ENCODE peak calls at places on chromosomes 12 and 14, in six cellular contexts. I is endothelial cell of umbilical vein, X is AG09319, Z is NB4, W is GM20000, U is nephron progenitor cell. L is an unnamed sample.

GRCh38 chr12:54038760-54039414 is 6.0 kb downstream of the HOXC5 start:
- DNase-seq in I (no peak), X (no peak), Z (no peak), W (no peak), U (peak; percentile 25), L (no peak)

GRCh38 chr12:31518680-31519227 is 72.2 kb downstream of the DENND5B start:
- DNase-seq in I (peak; percentile 99), X (peak; percentile 96), Z (no peak), W (no peak), U (no peak), L (no peak)

GRCh38 chr14:76986261-76986565 is 42.3 kb downstream of the IRF2BPL start:
- DNase-seq in I (no peak), X (no peak), Z (no peak), W (no peak), U (no peak), L (no peak)

GRCh38 chr12:52575948-52576347 is 2.3 kb upstream of the KRT74 start:
- DNase-seq in I (no peak), X (no peak), Z (no peak), W (no peak), U (no peak), L (no peak)

GRCh38 chr12:102896067-102896466 is 21.0 kb downstream of the PAH start:
- DNase-seq in I (no peak), X (no peak), Z (no peak), W (no peak), U (no peak), L (no peak)

GRCh38 chr12:105205322-105206048 is 30.5 kb downstream of the APPL2 start:
- DNase-seq in I (no peak), X (no peak), Z (no peak), W (no peak), U (no peak), L (peak; percentile 75)

GRCh38 chr14:67620217-67620789 is 583 bp downstream of the ARG2 start:
- DNase-seq in I (peak; percentile 31), X (no peak), Z (no peak), W (no peak), U (peak; percentile 38), L (peak; percentile 33)

GRCh38 chr12:113071427-113072112 is 15.0 kb downstream of the DTX1 start:
- DNase-seq in I (no peak), X (no peak), Z (no peak), W (no peak), U (no peak), L (no peak)

GRCh38 chr14:102819176-102819628 is 42.0 kb downstream of the TRAF3 start:
- DNase-seq in I (no peak), X (no peak), Z (no peak), W (peak; percentile 68), U (no peak), L (peak; percentile 56)

GRCh38 chr14:95317817-95318343 is 1.8 kb downstream of the CLMN start:
- DNase-seq in I (no peak), X (no peak), Z (no peak), W (no peak), U (no peak), L (no peak)

GRCh38 chr14:92987713-92988510 is 65.0 kb downstream of the CHGA start:
- DNase-seq in I (no peak), X (no peak), Z (no peak), W (no peak), U (no peak), L (no peak)

GRCh38 chr12:100453953-100454352 is 19.7 kb upstream of the NR1H4 start:
- DNase-seq in I (no peak), X (no peak), Z (no peak), W (no peak), U (no peak), L (no peak)

GRCh38 chr12:108696111-108696995 is 35.0 kb downstream of the CORO1C start:
- DNase-seq in I (no peak), X (peak; percentile 84), Z (peak; percentile 48), W (no peak), U (no peak), L (no peak)

GRCh38 chr12:45415393-45415817 is 199.5 kb downstream of the ANO6 start:
- DNase-seq in I (peak; percentile 76), X (peak; percentile 92), Z (peak; percentile 70), W (peak; percentile 56), U (no peak), L (no peak)

GRCh38 chr12:67515679-67516363 is 132.7 kb upstream of the DYRK2 start:
- DNase-seq in I (no peak), X (no peak), Z (no peak), W (peak; percentile 7), U (no peak), L (peak; percentile 55)

GRCh38 chr12:104456950-104457745 is 400 bp downstream of the CHST11 start:
- DNase-seq in I (peak; percentile 79), X (peak; percentile 29), Z (peak; percentile 86), W (peak; percentile 82), U (peak; percentile 62), L (peak; percentile 65)

DNA sequence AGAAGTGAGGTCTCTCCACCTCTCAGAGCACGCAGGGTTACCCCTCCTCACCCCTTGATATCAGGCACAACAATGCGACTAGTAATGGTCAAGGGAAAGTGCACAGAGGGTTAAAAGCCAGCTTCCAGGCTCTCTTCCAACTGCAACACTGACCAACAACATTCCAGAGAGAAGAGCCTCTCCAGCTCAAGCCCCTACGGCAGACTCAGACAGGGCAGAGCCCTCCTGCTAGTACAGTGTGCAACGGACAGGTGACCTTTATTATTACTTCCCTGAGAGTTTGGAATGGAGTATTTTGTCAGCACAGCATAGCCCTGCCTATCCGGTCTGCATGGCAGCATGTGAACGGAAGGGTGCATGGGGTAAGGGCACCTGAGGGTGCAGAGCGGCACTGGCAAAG is 73.0 kb downstream of the PTPN21 start:
- DNase-seq in I (no peak), X (no peak), Z (no peak), W (no peak), U (no peak), L (no peak)
- TF ChIP-seq CTCF in I (no peak), X (no peak), Z (no peak), W (no peak), U (no peak), L (no peak)

GRCh38 chr14:20656274-20656673 is 14.8 kb upstream of the OR6S1 start:
- DNase-seq in I (no peak), X (no peak), Z (no peak), W (no peak), U (no peak), L (no peak)
- TF ChIP-seq CTCF in I (no peak), X (no peak), Z (no peak), W (no peak), U (no peak), L (no peak)

GRCh38 chr12:107591095-107591375 is 94.6 kb upstream of the PWP1 start:
- DNase-seq in I (no peak), X (no peak), Z (no peak), W (no peak), U (no peak), L (no peak)
- TF ChIP-seq CTCF in I (no peak), X (no peak), Z (no peak), W (no peak), U (no peak), L (no peak)

GRCh38 chr12:59191372-59191771 is 271.1 kb upstream of the LRIG3 start:
- DNase-seq in I (no peak), X (no peak), Z (no peak), W (no peak), U (no peak), L (no peak)

GRCh38 chr12:59196989-59197388 is 276.7 kb upstream of the LRIG3 start:
- DNase-seq in I (no peak), X (no peak), Z (no peak), W (no peak), U (no peak), L (no peak)

GRCh38 chr12:59193476-59194050 is 273.3 kb upstream of the LRIG3 start:
- DNase-seq in I (no peak), X (no peak), Z (no peak), W (no peak), U (no peak), L (no peak)

GRCh38 chr12:59194794-59195193 is 274.5 kb upstream of the LRIG3 start:
- DNase-seq in I (no peak), X (no peak), Z (peak; percentile 17), W (no peak), U (no peak), L (no peak)
- TF ChIP-seq CTCF in I (no peak), X (no peak), Z (no peak), W (no peak), U (no peak), L (no peak)

DNA sequence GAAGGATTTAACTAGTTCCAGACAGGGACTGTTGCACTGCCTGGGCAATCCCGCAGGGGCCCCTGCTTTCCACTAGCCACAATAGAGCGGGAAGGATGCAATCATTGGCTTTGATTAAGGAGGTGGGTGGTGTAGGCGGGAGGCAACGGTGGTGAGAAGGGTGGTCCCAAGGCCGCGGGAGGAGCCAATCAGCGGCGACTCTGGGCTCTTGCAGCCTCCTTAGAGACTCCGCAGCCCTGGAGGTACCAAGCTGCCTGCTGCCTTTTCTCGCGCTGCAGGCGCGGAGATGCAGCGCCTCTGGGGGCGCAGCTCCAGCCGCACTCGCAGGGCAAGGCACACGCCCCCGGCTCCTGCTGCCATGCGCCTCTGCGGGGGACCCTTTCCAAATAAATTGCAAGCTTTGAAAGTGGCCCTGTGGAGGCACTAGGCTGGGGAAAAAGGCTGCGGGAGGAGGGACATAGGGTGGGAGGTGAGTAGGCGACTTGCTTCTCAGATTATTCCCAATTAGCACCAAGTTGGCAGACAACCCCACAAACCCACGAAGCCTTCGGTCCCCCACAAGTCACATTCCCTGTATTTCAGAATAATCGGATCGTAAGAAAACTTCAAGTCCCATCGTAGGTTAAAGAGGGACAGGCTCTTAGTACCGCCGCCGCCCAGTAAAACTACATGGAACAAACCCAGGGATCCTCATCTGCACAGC is 860 bp upstream of the KCNA1 start:
- DNase-seq in I (no peak), X (no peak), Z (no peak), W (peak; percentile 66), U (peak; percentile 72), L (no peak)
- TF ChIP-seq CTCF in I (no peak), X (no peak), Z (no peak), W (peak; percentile 13), U (no peak), L (no peak)

DNA sequence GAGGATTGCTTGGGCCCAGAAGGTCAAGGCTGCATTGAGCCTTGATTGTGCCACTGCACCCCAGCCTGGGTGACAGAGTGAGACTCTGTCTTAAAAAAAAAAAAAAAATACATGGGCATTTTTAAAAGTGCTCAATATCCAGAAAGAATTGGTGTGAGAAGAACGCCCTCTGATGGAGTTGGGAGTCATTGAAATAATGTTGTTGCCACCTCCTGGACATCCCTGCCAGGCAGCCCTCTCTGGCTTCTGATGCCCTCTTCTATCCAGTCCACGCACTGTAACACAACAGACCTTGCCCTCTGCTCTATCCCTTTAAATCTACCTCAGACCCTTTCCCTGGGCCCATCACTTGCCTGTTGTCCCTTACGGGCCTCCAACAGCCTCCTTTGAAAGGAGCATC is 4.9 kb downstream of the PTGDR start:
- DNase-seq in I (no peak), X (no peak), Z (peak; percentile 42), W (peak; percentile 53), U (no peak), L (peak; percentile 66)
- TF ChIP-seq CTCF in I (no peak), X (peak; percentile 38), Z (peak; percentile 4), W (no peak), U (peak; percentile 11), L (peak; percentile 19)

L was measured in colonic mucosa.